ENCODE peak calls at places on chromosomes 7 and 10, in ten cellular contexts. One of them, this sample, is unnamed.

GRCh38 chr10:21092683-21093524 is 195.8 kb upstream of the NEBL start:
- DNase-seq in MV-4-11: no peak
- DNase-seq in hippocampal formation: no peak
- DNase-seq in uterus: no peak
- DNase-seq in HT1080: peak
- DNase-seq in activated naive CD8-positive, alpha-beta T cell treated with anti-CD3 and anti-CD28 coated beads, Interleukin-2, amount 50 U/mL, for 24 hours: no peak
- DNase-seq in ACHN: no peak
- DNase-seq in fibroblast of mammary gland: peak
- DNase-seq in CD4-positive, CD25-positive, alpha-beta regulatory T cell: no peak
- DNase-seq in T-helper 2 cell: no peak
- DNase-seq in this sample: no peak

GRCh38 chr10:119305860-119306513 is 98.6 kb downstream of the GRK5 start:
- DNase-seq in ACHN: peak
- DNase-seq in CD4-positive, CD25-positive, alpha-beta regulatory T cell: peak
- DNase-seq in T-helper 2 cell: peak
- DNase-seq in MV-4-11: peak
- DNase-seq in activated naive CD8-positive, alpha-beta T cell treated with anti-CD3 and anti-CD28 coated beads, Interleukin-2, amount 50 U/mL, for 24 hours: peak
- DNase-seq in fibroblast of mammary gland: peak
- DNase-seq in HT1080: peak
- DNase-seq in hippocampal formation: peak
- DNase-seq in uterus: peak
- DNase-seq in this sample: peak

GRCh38 chr7:1087952-1088920 is at the start of gene GPER1:
- DNase-seq in HT1080: no peak
- DNase-seq in hippocampal formation: peak
- DNase-seq in MV-4-11: no peak
- DNase-seq in uterus: peak
- DNase-seq in activated naive CD8-positive, alpha-beta T cell treated with anti-CD3 and anti-CD28 coated beads, Interleukin-2, amount 50 U/mL, for 24 hours: no peak
- DNase-seq in T-helper 2 cell: no peak
- DNase-seq in fibroblast of mammary gland: no peak
- DNase-seq in ACHN: no peak
- DNase-seq in CD4-positive, CD25-positive, alpha-beta regulatory T cell: no peak
- DNase-seq in this sample: peak

GRCh38 chr10:89684604-89685003 is 16.8 kb upstream of the KIF20B start:
- DNase-seq in activated naive CD8-positive, alpha-beta T cell treated with anti-CD3 and anti-CD28 coated beads, Interleukin-2, amount 50 U/mL, for 24 hours: no peak
- DNase-seq in uterus: no peak
- DNase-seq in ACHN: no peak
- DNase-seq in hippocampal formation: no peak
- DNase-seq in T-helper 2 cell: no peak
- DNase-seq in fibroblast of mammary gland: peak
- DNase-seq in CD4-positive, CD25-positive, alpha-beta regulatory T cell: no peak
- DNase-seq in MV-4-11: peak
- DNase-seq in HT1080: peak
- DNase-seq in this sample: no peak

GRCh38 chr10:127303105-127303504 is 106.7 kb upstream of the INSYN2A start:
- DNase-seq in T-helper 2 cell: no peak
- DNase-seq in MV-4-11: no peak
- DNase-seq in fibroblast of mammary gland: no peak
- DNase-seq in HT1080: no peak
- DNase-seq in CD4-positive, CD25-positive, alpha-beta regulatory T cell: no peak
- DNase-seq in hippocampal formation: no peak
- DNase-seq in uterus: no peak
- DNase-seq in ACHN: no peak
- DNase-seq in activated naive CD8-positive, alpha-beta T cell treated with anti-CD3 and anti-CD28 coated beads, Interleukin-2, amount 50 U/mL, for 24 hours: no peak
- DNase-seq in this sample: no peak

GRCh38 chr7:106819546-106819945 is 45.5 kb upstream of the PIK3CG start:
- DNase-seq in T-helper 2 cell: no peak
- DNase-seq in hippocampal formation: no peak
- DNase-seq in CD4-positive, CD25-positive, alpha-beta regulatory T cell: no peak
- DNase-seq in MV-4-11: no peak
- DNase-seq in activated naive CD8-positive, alpha-beta T cell treated with anti-CD3 and anti-CD28 coated beads, Interleukin-2, amount 50 U/mL, for 24 hours: no peak
- DNase-seq in uterus: no peak
- DNase-seq in ACHN: no peak
- DNase-seq in HT1080: no peak
- DNase-seq in fibroblast of mammary gland: no peak
- DNase-seq in this sample: no peak

GRCh38 chr10:119370046-119370770 is 162.8 kb downstream of the GRK5 start:
- DNase-seq in MV-4-11: peak
- DNase-seq in hippocampal formation: no peak
- DNase-seq in T-helper 2 cell: no peak
- DNase-seq in activated naive CD8-positive, alpha-beta T cell treated with anti-CD3 and anti-CD28 coated beads, Interleukin-2, amount 50 U/mL, for 24 hours: no peak
- DNase-seq in uterus: no peak
- DNase-seq in fibroblast of mammary gland: peak
- DNase-seq in ACHN: no peak
- DNase-seq in CD4-positive, CD25-positive, alpha-beta regulatory T cell: no peak
- DNase-seq in HT1080: no peak
- DNase-seq in this sample: no peak

GRCh38 chr10:26780793-26781601 is 79.8 kb downstream of the ABI1 start:
- DNase-seq in T-helper 2 cell: no peak
- DNase-seq in ACHN: peak
- DNase-seq in MV-4-11: peak
- DNase-seq in HT1080: peak
- DNase-seq in hippocampal formation: no peak
- DNase-seq in CD4-positive, CD25-positive, alpha-beta regulatory T cell: no peak
- DNase-seq in activated naive CD8-positive, alpha-beta T cell treated with anti-CD3 and anti-CD28 coated beads, Interleukin-2, amount 50 U/mL, for 24 hours: peak
- DNase-seq in uterus: no peak
- DNase-seq in fibroblast of mammary gland: peak
- DNase-seq in this sample: no peak

GRCh38 chr10:104895541-104895940 is 254.5 kb downstream of the SORCS3 start:
- DNase-seq in activated naive CD8-positive, alpha-beta T cell treated with anti-CD3 and anti-CD28 coated beads, Interleukin-2, amount 50 U/mL, for 24 hours: no peak
- DNase-seq in HT1080: no peak
- DNase-seq in ACHN: no peak
- DNase-seq in CD4-positive, CD25-positive, alpha-beta regulatory T cell: no peak
- DNase-seq in fibroblast of mammary gland: no peak
- DNase-seq in MV-4-11: no peak
- DNase-seq in hippocampal formation: peak
- DNase-seq in uterus: no peak
- DNase-seq in T-helper 2 cell: no peak
- DNase-seq in this sample: no peak

GRCh38 chr7:33191326-33191725 is 62.0 kb downstream of the BBS9 start:
- DNase-seq in hippocampal formation: no peak
- DNase-seq in MV-4-11: no peak
- DNase-seq in ACHN: peak
- DNase-seq in activated naive CD8-positive, alpha-beta T cell treated with anti-CD3 and anti-CD28 coated beads, Interleukin-2, amount 50 U/mL, for 24 hours: no peak
- DNase-seq in T-helper 2 cell: no peak
- DNase-seq in uterus: no peak
- DNase-seq in fibroblast of mammary gland: no peak
- DNase-seq in CD4-positive, CD25-positive, alpha-beta regulatory T cell: peak
- DNase-seq in HT1080: no peak
- DNase-seq in this sample: peak

GRCh38 chr7:57182031-57182430 is 49.8 kb upstream of the ZNF479 start:
- DNase-seq in fibroblast of mammary gland: no peak
- DNase-seq in HT1080: no peak
- DNase-seq in MV-4-11: no peak
- DNase-seq in uterus: no peak
- DNase-seq in ACHN: no peak
- DNase-seq in CD4-positive, CD25-positive, alpha-beta regulatory T cell: no peak
- DNase-seq in activated naive CD8-positive, alpha-beta T cell treated with anti-CD3 and anti-CD28 coated beads, Interleukin-2, amount 50 U/mL, for 24 hours: no peak
- DNase-seq in T-helper 2 cell: no peak
- DNase-seq in hippocampal formation: no peak
- DNase-seq in this sample: no peak

GRCh38 chr10:13913890-13914289 is 327.1 kb downstream of the PRPF18 start:
- DNase-seq in MV-4-11: peak
- DNase-seq in activated naive CD8-positive, alpha-beta T cell treated with anti-CD3 and anti-CD28 coated beads, Interleukin-2, amount 50 U/mL, for 24 hours: no peak
- DNase-seq in HT1080: no peak
- DNase-seq in uterus: no peak
- DNase-seq in fibroblast of mammary gland: no peak
- DNase-seq in CD4-positive, CD25-positive, alpha-beta regulatory T cell: no peak
- DNase-seq in T-helper 2 cell: no peak
- DNase-seq in ACHN: no peak
- DNase-seq in hippocampal formation: peak
- DNase-seq in this sample: no peak

GRCh38 chr10:97991875-97992274 is 38.5 kb downstream of the CRTAC1 start:
- DNase-seq in CD4-positive, CD25-positive, alpha-beta regulatory T cell: no peak
- DNase-seq in activated naive CD8-positive, alpha-beta T cell treated with anti-CD3 and anti-CD28 coated beads, Interleukin-2, amount 50 U/mL, for 24 hours: no peak
- DNase-seq in fibroblast of mammary gland: peak
- DNase-seq in hippocampal formation: no peak
- DNase-seq in uterus: no peak
- DNase-seq in MV-4-11: no peak
- DNase-seq in HT1080: peak
- DNase-seq in ACHN: peak
- DNase-seq in T-helper 2 cell: no peak
- DNase-seq in this sample: no peak

GRCh38 chr7:101950450-101951119 is 133.2 kb downstream of the CUX1 start:
- DNase-seq in activated naive CD8-positive, alpha-beta T cell treated with anti-CD3 and anti-CD28 coated beads, Interleukin-2, amount 50 U/mL, for 24 hours: no peak
- DNase-seq in hippocampal formation: no peak
- DNase-seq in HT1080: peak
- DNase-seq in fibroblast of mammary gland: peak
- DNase-seq in uterus: no peak
- DNase-seq in CD4-positive, CD25-positive, alpha-beta regulatory T cell: no peak
- DNase-seq in ACHN: peak
- DNase-seq in MV-4-11: peak
- DNase-seq in T-helper 2 cell: no peak
- DNase-seq in this sample: no peak

GRCh38 chr10:44388641-44389040 is 3.7 kb upstream of the CXCL12 start:
- DNase-seq in T-helper 2 cell: no peak
- DNase-seq in uterus: peak
- DNase-seq in MV-4-11: no peak
- DNase-seq in ACHN: no peak
- DNase-seq in activated naive CD8-positive, alpha-beta T cell treated with anti-CD3 and anti-CD28 coated beads, Interleukin-2, amount 50 U/mL, for 24 hours: no peak
- DNase-seq in hippocampal formation: no peak
- DNase-seq in fibroblast of mammary gland: no peak
- DNase-seq in HT1080: no peak
- DNase-seq in CD4-positive, CD25-positive, alpha-beta regulatory T cell: no peak
- DNase-seq in this sample: no peak

GRCh38 chr10:21202766-21203457 is 305.8 kb upstream of the NEBL start:
- DNase-seq in fibroblast of mammary gland: peak
- DNase-seq in uterus: no peak
- DNase-seq in T-helper 2 cell: no peak
- DNase-seq in ACHN: no peak
- DNase-seq in HT1080: no peak
- DNase-seq in CD4-positive, CD25-positive, alpha-beta regulatory T cell: no peak
- DNase-seq in hippocampal formation: no peak
- DNase-seq in MV-4-11: no peak
- DNase-seq in activated naive CD8-positive, alpha-beta T cell treated with anti-CD3 and anti-CD28 coated beads, Interleukin-2, amount 50 U/mL, for 24 hours: no peak
- DNase-seq in this sample: no peak

GRCh38 chr10:44571701-44572100 is 186.8 kb upstream of the CXCL12 start:
- DNase-seq in MV-4-11: no peak
- DNase-seq in T-helper 2 cell: no peak
- DNase-seq in CD4-positive, CD25-positive, alpha-beta regulatory T cell: no peak
- DNase-seq in uterus: no peak
- DNase-seq in activated naive CD8-positive, alpha-beta T cell treated with anti-CD3 and anti-CD28 coated beads, Interleukin-2, amount 50 U/mL, for 24 hours: no peak
- DNase-seq in HT1080: peak
- DNase-seq in fibroblast of mammary gland: peak
- DNase-seq in ACHN: no peak
- DNase-seq in hippocampal formation: no peak
- DNase-seq in this sample: no peak

GRCh38 chr7:54904130-54904529 is 114.7 kb upstream of the EGFR start:
- DNase-seq in fibroblast of mammary gland: peak
- DNase-seq in ACHN: peak
- DNase-seq in hippocampal formation: no peak
- DNase-seq in MV-4-11: no peak
- DNase-seq in activated naive CD8-positive, alpha-beta T cell treated with anti-CD3 and anti-CD28 coated beads, Interleukin-2, amount 50 U/mL, for 24 hours: no peak
- DNase-seq in CD4-positive, CD25-positive, alpha-beta regulatory T cell: no peak
- DNase-seq in HT1080: no peak
- DNase-seq in uterus: no peak
- DNase-seq in T-helper 2 cell: no peak
- DNase-seq in this sample: no peak

GRCh38 chr10:19133992-19134391 is 85.4 kb downstream of the MALRD1 start:
- DNase-seq in fibroblast of mammary gland: no peak
- DNase-seq in MV-4-11: no peak
- DNase-seq in CD4-positive, CD25-positive, alpha-beta regulatory T cell: no peak
- DNase-seq in uterus: no peak
- DNase-seq in T-helper 2 cell: no peak
- DNase-seq in activated naive CD8-positive, alpha-beta T cell treated with anti-CD3 and anti-CD28 coated beads, Interleukin-2, amount 50 U/mL, for 24 hours: no peak
- DNase-seq in ACHN: no peak
- DNase-seq in HT1080: no peak
- DNase-seq in hippocampal formation: no peak
- DNase-seq in this sample: no peak

GRCh38 chr7:113281223-113281622 is 162.9 kb upstream of the SMIM30 start:
- DNase-seq in HT1080: no peak
- DNase-seq in ACHN: no peak
- DNase-seq in fibroblast of mammary gland: no peak
- DNase-seq in T-helper 2 cell: no peak
- DNase-seq in MV-4-11: no peak
- DNase-seq in hippocampal formation: no peak
- DNase-seq in CD4-positive, CD25-positive, alpha-beta regulatory T cell: no peak
- DNase-seq in activated naive CD8-positive, alpha-beta T cell treated with anti-CD3 and anti-CD28 coated beads, Interleukin-2, amount 50 U/mL, for 24 hours: no peak
- DNase-seq in uterus: no peak
- DNase-seq in this sample: no peak

GRCh38 chr7:21059069-21059468 is 272.4 kb upstream of the SP8 start:
- DNase-seq in CD4-positive, CD25-positive, alpha-beta regulatory T cell: no peak
- DNase-seq in fibroblast of mammary gland: no peak
- DNase-seq in MV-4-11: no peak
- DNase-seq in activated naive CD8-positive, alpha-beta T cell treated with anti-CD3 and anti-CD28 coated beads, Interleukin-2, amount 50 U/mL, for 24 hours: no peak
- DNase-seq in T-helper 2 cell: no peak
- DNase-seq in HT1080: no peak
- DNase-seq in uterus: no peak
- DNase-seq in hippocampal formation: no peak
- DNase-seq in ACHN: no peak
- DNase-seq in this sample: no peak

GRCh38 chr10:48470893-48471805 is 133.7 kb downstream of the ARHGAP22 start:
- DNase-seq in ACHN: no peak
- DNase-seq in MV-4-11: peak
- DNase-seq in fibroblast of mammary gland: peak
- DNase-seq in T-helper 2 cell: no peak
- DNase-seq in CD4-positive, CD25-positive, alpha-beta regulatory T cell: no peak
- DNase-seq in activated naive CD8-positive, alpha-beta T cell treated with anti-CD3 and anti-CD28 coated beads, Interleukin-2, amount 50 U/mL, for 24 hours: no peak
- DNase-seq in hippocampal formation: no peak
- DNase-seq in uterus: no peak
- DNase-seq in HT1080: peak
- DNase-seq in this sample: no peak

GRCh38 chr7:149287622-149288021 is 25.6 kb downstream of the ZNF783 start:
- DNase-seq in hippocampal formation: no peak
- DNase-seq in activated naive CD8-positive, alpha-beta T cell treated with anti-CD3 and anti-CD28 coated beads, Interleukin-2, amount 50 U/mL, for 24 hours: no peak
- DNase-seq in CD4-positive, CD25-positive, alpha-beta regulatory T cell: no peak
- DNase-seq in HT1080: no peak
- DNase-seq in ACHN: no peak
- DNase-seq in fibroblast of mammary gland: no peak
- DNase-seq in T-helper 2 cell: no peak
- DNase-seq in uterus: no peak
- DNase-seq in MV-4-11: no peak
- DNase-seq in this sample: no peak

GRCh38 chr7:144606231-144606630 is 202.7 kb upstream of the NOBOX start:
- DNase-seq in uterus: no peak
- DNase-seq in MV-4-11: no peak
- DNase-seq in ACHN: no peak
- DNase-seq in hippocampal formation: no peak
- DNase-seq in CD4-positive, CD25-positive, alpha-beta regulatory T cell: no peak
- DNase-seq in fibroblast of mammary gland: no peak
- DNase-seq in HT1080: no peak
- DNase-seq in activated naive CD8-positive, alpha-beta T cell treated with anti-CD3 and anti-CD28 coated beads, Interleukin-2, amount 50 U/mL, for 24 hours: no peak
- DNase-seq in T-helper 2 cell: no peak
- DNase-seq in this sample: no peak

GRCh38 chr7:157755741-157756140 is 418.9 kb downstream of the DNAJB6 start:
- DNase-seq in HT1080: no peak
- DNase-seq in activated naive CD8-positive, alpha-beta T cell treated with anti-CD3 and anti-CD28 coated beads, Interleukin-2, amount 50 U/mL, for 24 hours: no peak
- DNase-seq in T-helper 2 cell: no peak
- DNase-seq in uterus: no peak
- DNase-seq in hippocampal formation: no peak
- DNase-seq in CD4-positive, CD25-positive, alpha-beta regulatory T cell: no peak
- DNase-seq in MV-4-11: no peak
- DNase-seq in fibroblast of mammary gland: no peak
- DNase-seq in ACHN: no peak
- DNase-seq in this sample: no peak

GRCh38 chr10:13395540-13395939 is 47.4 kb upstream of the SEPHS1 start:
- DNase-seq in MV-4-11: no peak
- DNase-seq in T-helper 2 cell: no peak
- DNase-seq in activated naive CD8-positive, alpha-beta T cell treated with anti-CD3 and anti-CD28 coated beads, Interleukin-2, amount 50 U/mL, for 24 hours: no peak
- DNase-seq in uterus: no peak
- DNase-seq in ACHN: no peak
- DNase-seq in HT1080: no peak
- DNase-seq in fibroblast of mammary gland: no peak
- DNase-seq in hippocampal formation: no peak
- DNase-seq in CD4-positive, CD25-positive, alpha-beta regulatory T cell: no peak
- DNase-seq in this sample: no peak

GRCh38 chr10:100748251-100749058 is 3.1 kb downstream of the PAX2 start:
- DNase-seq in hippocampal formation: no peak
- DNase-seq in T-helper 2 cell: no peak
- DNase-seq in ACHN: peak
- DNase-seq in CD4-positive, CD25-positive, alpha-beta regulatory T cell: no peak
- DNase-seq in activated naive CD8-positive, alpha-beta T cell treated with anti-CD3 and anti-CD28 coated beads, Interleukin-2, amount 50 U/mL, for 24 hours: no peak
- DNase-seq in MV-4-11: no peak
- DNase-seq in HT1080: no peak
- DNase-seq in fibroblast of mammary gland: no peak
- DNase-seq in uterus: no peak
- DNase-seq in this sample: no peak

GRCh38 chr7:50677279-50677996 is 105.3 kb downstream of the GRB10 start:
- DNase-seq in uterus: no peak
- DNase-seq in hippocampal formation: no peak
- DNase-seq in ACHN: no peak
- DNase-seq in MV-4-11: no peak
- DNase-seq in T-helper 2 cell: no peak
- DNase-seq in fibroblast of mammary gland: no peak
- DNase-seq in HT1080: no peak
- DNase-seq in CD4-positive, CD25-positive, alpha-beta regulatory T cell: no peak
- DNase-seq in activated naive CD8-positive, alpha-beta T cell treated with anti-CD3 and anti-CD28 coated beads, Interleukin-2, amount 50 U/mL, for 24 hours: no peak
- DNase-seq in this sample: no peak